ENCODE peak calls at places on chromosomes 6 and 20, in seven cellular contexts. L, U, N, Q, Z, K and S are unnamed samples.

GRCh38 chr6:63795006-63795405 is 159.4 kb downstream of the PHF3 start:
- DNase-seq in L (no peak), K (no peak), Z (no peak), U (no peak), Q (no peak), N (peak), S (no peak)

GRCh38 chr6:90695316-90695715 is 108.4 kb upstream of the MAP3K7 start:
- DNase-seq in N (peak), L (no peak), Z (no peak), U (no peak), Q (no peak), K (no peak), S (no peak)

GRCh38 chr20:57589728-57590484 is 29.0 kb downstream of the PCK1 start:
- DNase-seq in U (no peak), K (no peak), Z (no peak), Q (no peak), L (no peak), N (no peak), S (no peak)

GRCh38 chr20:62320581-62321354 is 18.0 kb downstream of the ADRM1 start:
- DNase-seq in K (no peak), U (no peak), N (no peak), L (peak), Z (no peak), Q (no peak), S (no peak)

GRCh38 chr6:27312950-27313271 is 838 bp upstream of the POM121L2 start:
- DNase-seq in K (no peak), Z (no peak), N (no peak), L (no peak), Q (no peak), U (no peak), S (no peak)

GRCh38 chr6:47135772-47136171 is 93.6 kb upstream of the ADGRF1 start:
- DNase-seq in L (peak), Q (no peak), N (peak), Z (no peak), U (no peak), K (no peak), S (no peak)

GRCh38 chr6:150755042-150755441 is 110.5 kb upstream of the MTHFD1L start:
- DNase-seq in U (no peak), K (no peak), N (peak), Z (no peak), Q (no peak), L (no peak), S (no peak)

GRCh38 chr6:98832282-98833100 is 1.9 kb upstream of the POU3F2 start:
- DNase-seq in L (no peak), N (peak), K (peak), Q (no peak), Z (no peak), U (peak), S (no peak)

GRCh38 chr6:143675946-143676345 is 1.8 kb upstream of the PHACTR2 start:
- DNase-seq in L (no peak), Q (no peak), U (no peak), K (no peak), N (no peak), Z (no peak), S (no peak)

GRCh38 chr6:73774311-73774766 is 78.3 kb downstream of the CD109 start:
- DNase-seq in L (peak), K (peak), Q (peak), U (peak), N (peak), Z (peak), S (no peak)

GRCh38 chr6:85405175-85405852 is 44.6 kb upstream of the NT5E start:
- DNase-seq in L (peak), K (no peak), Q (no peak), N (no peak), U (no peak), Z (no peak), S (no peak)

GRCh38 chr6:163883946-163884345 is 469.4 kb downstream of the QKI start:
- DNase-seq in K (no peak), Z (no peak), L (no peak), U (no peak), Q (no peak), N (peak), S (no peak)

GRCh38 chr20:46946796-46947195 is 52.2 kb downstream of the EYA2 start:
- DNase-seq in Z (no peak), L (no peak), K (no peak), N (no peak), Q (no peak), U (no peak), S (no peak)

GRCh38 chr20:1435337-1435699 is 31.3 kb downstream of the NSFL1C start:
- DNase-seq in N (no peak), K (no peak), L (no peak), Q (no peak), Z (no peak), U (no peak), S (no peak)

GRCh38 chr20:1438361-1438760 is 28.3 kb downstream of the NSFL1C start:
- DNase-seq in Q (no peak), Z (no peak), L (no peak), N (no peak), U (no peak), K (no peak), S (no peak)

GRCh38 chr20:1440024-1440423 is 26.6 kb downstream of the NSFL1C start:
- DNase-seq in U (no peak), N (peak), Q (no peak), Z (no peak), K (no peak), L (no peak), S (no peak)

GRCh38 chr20:1434571-1435336 is 31.9 kb downstream of the NSFL1C start:
- DNase-seq in L (no peak), Q (no peak), Z (peak), U (no peak), K (no peak), N (no peak), S (no peak)

DNA sequence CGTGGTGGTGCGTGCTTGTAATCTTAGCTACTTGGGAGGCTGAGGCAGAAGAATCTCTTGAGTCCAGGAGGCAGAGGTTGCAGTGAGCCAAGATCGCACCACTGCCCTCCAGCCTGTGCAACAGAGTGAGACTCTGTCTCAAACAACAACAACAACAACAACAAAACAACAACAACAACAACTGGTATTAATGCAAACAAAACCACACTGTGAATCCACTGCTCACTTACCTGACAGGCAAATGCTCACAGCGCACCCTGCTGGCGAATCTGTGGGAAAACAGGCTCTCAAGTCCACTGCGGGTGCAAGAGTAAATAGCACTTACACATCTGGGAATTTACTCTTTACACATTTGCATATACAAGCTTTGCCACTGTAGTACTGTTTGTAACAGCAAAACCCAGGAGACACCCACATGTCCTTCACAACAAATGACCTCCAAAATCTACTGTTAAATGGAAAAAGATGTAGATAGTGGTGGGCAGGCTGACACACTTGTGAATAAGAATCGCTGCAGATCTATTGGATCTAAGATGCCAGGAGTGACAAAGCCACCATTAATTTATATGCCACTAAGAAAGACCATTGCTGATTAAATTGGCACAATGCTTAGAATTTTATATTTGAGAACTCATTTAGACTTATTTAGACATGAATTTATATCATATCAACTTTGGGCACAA is 29.3 kb downstream of the NSFL1C start:
- DNase-seq in N (peak), K (peak), Z (peak), Q (peak), U (peak), L (peak), S (peak)
- H3K27ac ChIP-seq in N (no peak), K (no peak), Z (no peak), Q (no peak), U (no peak), L (no peak), S (no peak)

GRCh38 chr6:31578058-31578457 is 2.7 kb downstream of the TNF start:
- DNase-seq in Z (no peak), U (no peak), N (no peak), Q (no peak), L (no peak), K (no peak), S (no peak)

GRCh38 chr6:31576897-31577341 is 1.6 kb downstream of the TNF start:
- DNase-seq in Q (no peak), U (no peak), L (no peak), N (no peak), Z (no peak), K (no peak), S (no peak)

GRCh38 chr6:31579546-31580445 is 2.4 kb downstream of the LTB start:
- DNase-seq in K (no peak), N (no peak), Z (no peak), L (no peak), U (no peak), Q (no peak), S (no peak)

GRCh38 chr6:31579119-31579505 is 3.1 kb downstream of the LTB start:
- DNase-seq in N (no peak), Q (no peak), K (no peak), L (no peak), U (no peak), Z (no peak), S (no peak)

GRCh38 chr6:31578461-31579118 is 3.2 kb downstream of the TNF start:
- DNase-seq in Z (no peak), Q (no peak), K (no peak), U (no peak), L (no peak), N (no peak), S (no peak)
- H3K4me3 ChIP-seq in Z (no peak), Q (no peak), K (no peak), U (no peak), L (no peak), N (no peak), S (no peak)

GRCh38 chr6:158145940-158146339 is 22.1 kb downstream of the SERAC1 start:
- DNase-seq in Z (no peak), N (no peak), L (no peak), K (no peak), Q (no peak), U (no peak), S (no peak)

GRCh38 chr6:158149641-158150040 is 18.4 kb downstream of the SERAC1 start:
- DNase-seq in N (no peak), K (no peak), L (peak), Q (no peak), Z (no peak), U (no peak), S (no peak)

GRCh38 chr6:158142789-158143188 is 25.3 kb downstream of the SERAC1 start:
- DNase-seq in L (no peak), U (no peak), N (no peak), Q (no peak), K (no peak), Z (no peak), S (no peak)

DNA sequence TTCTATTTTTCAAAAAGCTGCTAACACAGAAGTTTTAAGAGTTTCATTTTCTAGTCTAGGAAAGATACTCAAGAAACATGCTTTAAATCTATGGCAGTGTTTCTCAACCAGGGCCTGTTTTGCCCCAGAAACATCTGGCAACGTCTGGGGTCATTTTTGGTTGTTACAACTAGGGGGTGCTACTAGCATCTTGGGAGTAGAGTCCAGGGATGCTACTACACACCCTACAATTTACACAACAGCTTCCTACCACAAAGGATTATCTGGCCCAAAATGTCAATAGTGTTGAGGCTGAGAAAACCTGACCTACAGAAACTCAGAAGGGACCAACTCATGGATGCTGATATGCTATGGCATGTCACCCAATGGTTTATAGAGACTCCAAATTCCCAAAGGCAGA is 24.4 kb downstream of the SERAC1 start:
- DNase-seq in L (peak), U (no peak), N (peak), Q (no peak), Z (no peak), K (no peak), S (no peak)
- TF ChIP-seq CTCF in L (peak), U (no peak), N (peak), Q (no peak), Z (no peak), K (peak), S (no peak)

GRCh38 chr20:14866841-14867514 is 529.6 kb upstream of the FLRT3 start:
- DNase-seq in Z (no peak), K (no peak), Q (no peak), U (no peak), L (no peak), N (no peak), S (no peak)
- H3K27ac ChIP-seq in Z (no peak), K (no peak), Q (no peak), U (no peak), L (no peak), N (no peak), S (no peak)